ENCODE peak calls at places on chromosomes 7 and 10, in six cellular contexts. N, A, H, I, C and X are unnamed samples.

GRCh38 chr10:127872011-127872741 is 20.6 kb downstream of the CLRN3 start:
- DNase-seq in C (peak; percentile 75), H (no peak), A (peak; percentile 59), I (peak; percentile 51), N (no peak), X (no peak)

GRCh38 chr7:7746419-7746818 is 28.0 kb upstream of the RPA3 start:
- DNase-seq in I (no peak), N (no peak), C (no peak), H (no peak), A (no peak), X (no peak)

GRCh38 chr10:69292449-69292848 is 14.2 kb downstream of the HK1 start:
- DNase-seq in H (no peak), N (no peak), A (no peak), C (no peak), I (no peak), X (no peak)

GRCh38 chr10:107971973-107972372 is 807.5 kb upstream of the SORCS1 start:
- DNase-seq in C (peak; percentile 99), A (peak; percentile 98), N (peak; percentile 65), H (no peak), I (no peak), X (peak; percentile 61)

GRCh38 chr7:29401827-29402226 is 161.8 kb upstream of the PRR15 start:
- DNase-seq in H (peak; percentile 66), N (no peak), C (no peak), I (no peak), A (no peak), X (no peak)

GRCh38 chr10:103616705-103617361 is 123.3 kb downstream of the NEURL1 start:
- DNase-seq in C (no peak), I (peak; percentile 75), N (no peak), H (no peak), A (no peak), X (peak; percentile 57)

GRCh38 chr10:49363309-49364031 is 32.4 kb downstream of the DRGX start:
- DNase-seq in I (no peak), C (no peak), H (no peak), A (no peak), N (no peak), X (no peak)

GRCh38 chr7:108136191-108136581 is 6.0 kb upstream of the LAMB4 start:
- DNase-seq in I (no peak), H (no peak), C (no peak), N (no peak), A (no peak), X (no peak)

GRCh38 chr10:48985621-48986158 is 46.0 kb upstream of the LRRC18 start:
- DNase-seq in I (no peak), H (no peak), N (no peak), A (no peak), C (no peak), X (no peak)

DNA sequence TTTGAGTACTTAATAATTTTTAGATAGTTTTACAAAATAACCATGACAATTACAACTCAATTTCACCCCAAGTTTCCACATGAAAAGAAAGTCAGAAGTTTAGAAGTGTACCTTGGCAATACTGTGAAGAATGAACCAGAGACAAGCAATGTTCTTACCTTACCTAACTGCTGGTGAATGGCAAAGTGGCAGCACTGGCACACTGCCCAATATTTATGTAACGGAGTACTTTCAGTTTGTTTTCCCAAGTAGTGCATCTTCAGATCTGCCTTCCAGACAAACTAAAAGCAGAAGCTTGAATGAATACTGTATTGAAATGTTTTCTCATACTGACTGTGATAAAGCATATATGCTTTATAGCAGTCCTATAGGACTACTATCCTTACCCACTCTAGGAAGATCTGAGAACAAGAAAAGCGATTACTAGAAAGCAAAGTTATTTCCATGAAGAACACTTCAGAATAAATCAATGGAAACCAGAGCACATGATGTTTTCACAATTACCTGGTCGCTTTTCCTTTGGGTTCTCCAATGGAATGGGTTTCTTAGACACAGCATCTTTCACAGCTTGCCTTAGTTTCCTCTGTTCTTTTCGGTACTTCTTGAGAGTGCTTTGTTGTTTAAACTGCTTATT is 1.5 kb downstream of the NOC3L start:
- DNase-seq in C (peak; percentile 37), I (no peak), A (peak; percentile 45), N (no peak), H (no peak), X (no peak)
- H3K4me3 ChIP-seq in C (no peak overlapping the region), I (peak overlapping the region; percentile 83), A (peak overlapping the region; percentile 67), N (no peak overlapping the region), H (peak overlapping the region; percentile 98), X (no peak overlapping the region)

GRCh38 chr10:125734823-125735222 is 15.3 kb downstream of the EDRF1 start:
- DNase-seq in N (no peak), A (no peak), C (no peak), H (no peak), I (no peak), X (no peak)
- TF ChIP-seq CTCF in N (no peak), A (no peak), C (no peak), H (peak; percentile 64), I (no peak), X (no peak)

DNA sequence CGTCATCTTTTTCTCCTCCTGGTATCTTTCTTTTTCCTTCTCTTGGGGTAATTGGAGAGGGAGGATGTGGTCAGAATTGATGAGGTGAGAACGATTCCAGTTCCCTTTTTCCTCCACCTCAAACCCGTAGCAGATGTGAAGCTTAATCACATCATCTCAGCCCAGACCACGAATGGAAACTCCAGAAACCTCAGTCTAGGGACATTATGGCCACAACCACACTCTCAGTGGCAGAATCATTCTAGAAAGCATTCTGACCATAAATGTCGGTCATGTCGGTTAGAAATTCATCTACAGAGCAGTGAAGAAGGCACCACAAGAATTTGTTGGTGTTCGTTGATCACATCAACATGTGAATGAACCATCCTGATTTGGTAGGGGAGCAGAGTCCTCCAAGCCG is 78.7 kb downstream of the GATA3 start:
- DNase-seq in C (no peak), A (peak; percentile 32), N (no peak), I (no peak), H (no peak), X (no peak)
- H3K4me3 ChIP-seq in C (no peak overlapping the region), A (no peak overlapping the region), N (no peak overlapping the region), I (no peak overlapping the region), H (no peak overlapping the region), X (no peak overlapping the region)

GRCh38 chr7:16698200-16698910 is 52.4 kb downstream of the BZW2 start:
- DNase-seq in I (no peak), A (no peak), H (no peak), N (no peak), C (no peak), X (no peak)

GRCh38 chr7:16697507-16698199 is 51.7 kb downstream of the BZW2 start:
- DNase-seq in H (no peak), A (no peak), N (no peak), C (no peak), I (no peak), X (peak; percentile 59)

GRCh38 chr7:16702433-16702832 is 51.1 kb upstream of the TSPAN13 start:
- DNase-seq in A (no peak), C (no peak), H (no peak), N (no peak), I (no peak), X (no peak)
- TF ChIP-seq CTCF in A (no peak), C (no peak), H (peak; percentile 37), N (no peak), I (peak; percentile 21), X (no peak)

DNA sequence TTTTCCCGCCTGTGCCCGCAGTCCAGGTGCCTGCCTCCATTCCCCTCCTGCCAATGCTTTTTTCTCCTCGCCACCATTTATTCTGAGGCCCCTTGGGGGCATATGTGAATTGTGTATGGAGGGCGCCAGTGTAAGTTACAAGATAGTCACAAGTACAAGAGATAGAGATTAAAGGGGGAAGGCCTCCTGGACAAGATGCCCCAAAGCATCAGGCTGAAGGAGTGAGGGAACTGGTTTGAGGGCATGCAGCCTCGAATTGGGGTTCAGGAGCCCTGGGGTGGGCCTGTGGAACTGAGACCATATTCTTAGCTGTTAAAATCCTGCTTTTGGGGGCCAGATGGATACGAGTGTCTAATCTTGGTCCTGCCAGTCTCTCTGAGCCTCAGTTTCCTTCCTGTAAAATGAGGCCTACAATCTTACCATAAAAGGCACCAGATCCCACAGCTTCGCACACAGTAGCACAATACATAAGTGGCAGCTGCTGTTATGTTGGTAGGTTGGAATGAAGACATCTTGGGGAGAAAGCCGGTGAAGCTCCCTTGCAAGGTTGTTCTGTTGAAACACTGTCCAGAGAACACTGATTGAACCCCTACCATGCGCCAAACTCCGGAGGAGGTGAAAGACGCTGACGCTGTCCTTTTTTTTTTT is 545 bp upstream of the COMTD1 start:
- DNase-seq in A (no peak), C (no peak), H (no peak), I (no peak), N (no peak), X (no peak)
- H3K4me3 ChIP-seq in A (no peak overlapping the region), C (no peak overlapping the region), H (no peak overlapping the region), I (peak overlapping the region; percentile 91), N (no peak overlapping the region), X (no peak overlapping the region)

GRCh38 chr10:132939957-132940790 is 2.2 kb downstream of the CFAP46 start:
- DNase-seq in I (no peak), A (no peak), H (peak; percentile 89), N (no peak), C (peak; percentile 18), X (no peak)
- TF ChIP-seq CTCF in I (peak; percentile 76), A (no peak), H (peak; percentile 90), N (peak; percentile 88), C (peak; percentile 76), X (peak; percentile 88)

GRCh38 chr7:153398370-153398769 is 638.8 kb downstream of the ACTR3B start:
- DNase-seq in N (no peak), A (no peak), I (no peak), H (no peak), C (no peak), X (no peak)

GRCh38 chr7:153397459-153397858 is 637.9 kb downstream of the ACTR3B start:
- DNase-seq in A (no peak), N (no peak), C (no peak), H (no peak), I (no peak), X (no peak)

GRCh38 chr7:153399554-153399940 is 640.0 kb downstream of the ACTR3B start:
- DNase-seq in C (no peak), N (no peak), H (no peak), A (no peak), I (no peak), X (no peak)

GRCh38 chr7:153397906-153398305 is 638.4 kb downstream of the ACTR3B start:
- DNase-seq in H (no peak), A (no peak), N (no peak), I (no peak), C (no peak), X (no peak)

GRCh38 chr7:153398789-153399553 is 639.4 kb downstream of the ACTR3B start:
- DNase-seq in C (no peak), I (no peak), N (no peak), A (no peak), H (no peak), X (no peak)
- H3K4me3 ChIP-seq in C (no peak overlapping the region), I (no peak overlapping the region), N (no peak overlapping the region), A (no peak overlapping the region), H (no peak overlapping the region), X (no peak overlapping the region)

GRCh38 chr7:57305192-57305748 is 144.7 kb upstream of the ZNF716 start:
- DNase-seq in A (no peak), C (no peak), H (peak; percentile 48), N (no peak), I (no peak), X (no peak)
- TF ChIP-seq CTCF in A (peak; percentile 7), C (no peak), H (peak; percentile 51), N (no peak), I (peak; percentile 71), X (no peak)